ENCODE peak calls at places on chromosomes 1 and 21, in six cellular contexts. D is stomach, W is heart right ventricle, R is transverse colon, U is right lobe of liver, P is cardiac muscle cell. A is an unnamed sample.

GRCh38 chr1:25694591-25695007 is 78.0 kb downstream of the MAN1C1 start:
- DNase-seq in D (no peak), W (no peak), R (no peak), U (no peak), P (no peak), A (no peak)

GRCh38 chr1:214702561-214702960 is 99.6 kb downstream of the CENPF start:
- DNase-seq in D (no peak), W (no peak), R (no peak), U (no peak), P (no peak), A (no peak)

GRCh38 chr1:172960454-172961208 is 90.1 kb downstream of the TNFSF18 start:
- DNase-seq in D (peak; percentile 80), W (no peak), R (peak; percentile 49), U (peak; percentile 43), P (no peak), A (no peak)

GRCh38 chr1:203454986-203455471 is 20.6 kb upstream of the PRELP start:
- DNase-seq in D (no peak), W (no peak), R (no peak), U (no peak), P (no peak), A (no peak)

GRCh38 chr1:44867801-44868200 is 24.7 kb upstream of the PTCH2 start:
- DNase-seq in D (no peak), W (no peak), R (no peak), U (no peak), P (no peak), A (no peak)

GRCh38 chr1:205374205-205375078 is 17.7 kb upstream of the KLHDC8A start:
- DNase-seq in D (no peak), W (no peak), R (no peak), U (no peak), P (no peak), A (no peak)

GRCh38 chr1:86259390-86259789 is 102.8 kb upstream of the COL24A1 start:
- DNase-seq in D (no peak), W (no peak), R (no peak), U (no peak), P (no peak), A (no peak)

GRCh38 chr1:26999440-26999987 is 6.0 kb downstream of the TRNP1 start:
- DNase-seq in D (peak; percentile 58), W (peak; percentile 66), R (peak; percentile 66), U (no peak), P (peak; percentile 89), A (peak; percentile 12)

GRCh38 chr21:29737188-29737587 is 202.6 kb downstream of the GRIK1 start:
- DNase-seq in D (no peak), W (no peak), R (no peak), U (no peak), P (no peak), A (no peak)

GRCh38 chr1:107004421-107004820 is 52.1 kb upstream of the PRMT6 start:
- DNase-seq in D (no peak), W (no peak), R (no peak), U (no peak), P (no peak), A (no peak)

GRCh38 chr1:178530520-178530919 is 17.6 kb downstream of the TEX35 start:
- DNase-seq in D (no peak), W (no peak), R (no peak), U (no peak), P (no peak), A (no peak)

GRCh38 chr1:246724725-246725095 is 501 bp downstream of the SCCPDH start:
- DNase-seq in D (no peak), W (no peak), R (no peak), U (no peak), P (peak; percentile 18), A (peak; percentile 15)

GRCh38 chr1:7826363-7826762 is 26.5 kb downstream of the UTS2 start:
- DNase-seq in D (no peak), W (no peak), R (no peak), U (no peak), P (no peak), A (no peak)

GRCh38 chr1:39105841-39106765 is 80.0 kb downstream of the NDUFS5 start:
- DNase-seq in D (peak; percentile 60), W (peak; percentile 59), R (peak; percentile 50), U (peak; percentile 76), P (peak; percentile 59), A (peak; percentile 46)

GRCh38 chr21:31668651-31669491 is 9.4 kb downstream of the SOD1 start:
- DNase-seq in D (no peak), W (no peak), R (no peak), U (no peak), P (no peak), A (no peak)

GRCh38 chr1:65762081-65762862 is 30.4 kb upstream of the PDE4B start:
- DNase-seq in D (no peak), W (no peak), R (no peak), U (no peak), P (no peak), A (no peak)

GRCh38 chr1:225977937-225978748 is 21.0 kb downstream of the SDE2 start:
- DNase-seq in D (no peak), W (no peak), R (no peak), U (no peak), P (no peak), A (no peak)

DNA sequence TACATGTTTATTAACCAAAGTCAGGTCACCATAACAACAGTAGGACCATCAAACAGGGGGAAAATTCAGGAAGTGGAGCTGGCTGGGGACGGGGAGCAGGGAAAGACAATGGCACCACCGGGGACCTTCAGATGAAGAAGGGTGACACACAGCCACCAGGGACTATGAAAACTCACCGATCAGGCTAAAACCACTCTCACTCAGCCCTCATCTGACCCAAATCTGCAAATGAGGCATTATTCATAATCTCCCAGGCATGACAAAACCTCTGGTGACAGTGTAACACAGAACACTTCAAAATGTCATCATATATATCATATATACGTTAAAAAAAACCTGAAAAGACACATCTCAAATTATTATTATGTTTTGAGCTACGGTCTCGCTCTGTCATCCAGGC is 11.2 kb downstream of the MKNK1 start:
- DNase-seq in D (no peak), W (no peak), R (no peak), U (no peak), P (no peak), A (no peak)
- H3K4me3 ChIP-seq in D (no peak overlapping the region), W (no peak overlapping the region), R (no peak overlapping the region), U (no peak overlapping the region), P (no peak overlapping the region), A (no peak overlapping the region)

DNA sequence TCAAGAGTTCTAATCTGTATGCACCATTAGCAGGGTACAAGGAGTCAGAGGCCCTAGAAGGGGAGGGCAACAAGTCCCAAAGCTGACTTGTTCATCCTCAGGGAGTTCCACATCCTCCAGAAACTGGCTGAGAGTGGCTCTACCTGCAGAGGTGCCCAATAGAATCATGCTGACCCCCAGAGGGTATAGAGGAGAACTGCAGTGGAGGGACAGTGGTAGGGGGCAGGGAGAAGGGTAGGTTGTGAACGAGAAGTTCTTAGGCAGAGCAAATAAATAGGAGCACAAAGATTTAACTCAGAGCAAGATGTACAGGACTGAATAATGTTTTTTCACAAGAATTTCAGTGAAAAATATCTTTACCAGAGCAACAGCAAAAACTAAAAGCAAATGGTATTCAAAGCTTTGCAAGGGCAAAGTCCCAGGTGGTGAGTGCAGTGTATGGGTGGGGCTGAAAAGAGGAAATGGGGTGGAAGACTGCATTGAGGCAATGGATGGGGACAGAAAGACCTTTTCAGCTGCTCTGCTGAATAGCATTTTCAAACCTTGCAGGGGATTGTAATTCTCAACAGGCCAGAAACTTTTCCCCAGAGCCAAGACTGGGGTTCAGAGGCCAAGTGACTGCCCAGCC is 3.1 kb downstream of the FCRL2 start:
- DNase-seq in D (no peak), W (no peak), R (peak; percentile 67), U (no peak), P (peak; percentile 52), A (no peak)
- TF ChIP-seq CTCF in D (no peak), W (no peak), R (peak; percentile 46), U (peak; percentile 13), P (no peak), A (peak; percentile 9)

DNA sequence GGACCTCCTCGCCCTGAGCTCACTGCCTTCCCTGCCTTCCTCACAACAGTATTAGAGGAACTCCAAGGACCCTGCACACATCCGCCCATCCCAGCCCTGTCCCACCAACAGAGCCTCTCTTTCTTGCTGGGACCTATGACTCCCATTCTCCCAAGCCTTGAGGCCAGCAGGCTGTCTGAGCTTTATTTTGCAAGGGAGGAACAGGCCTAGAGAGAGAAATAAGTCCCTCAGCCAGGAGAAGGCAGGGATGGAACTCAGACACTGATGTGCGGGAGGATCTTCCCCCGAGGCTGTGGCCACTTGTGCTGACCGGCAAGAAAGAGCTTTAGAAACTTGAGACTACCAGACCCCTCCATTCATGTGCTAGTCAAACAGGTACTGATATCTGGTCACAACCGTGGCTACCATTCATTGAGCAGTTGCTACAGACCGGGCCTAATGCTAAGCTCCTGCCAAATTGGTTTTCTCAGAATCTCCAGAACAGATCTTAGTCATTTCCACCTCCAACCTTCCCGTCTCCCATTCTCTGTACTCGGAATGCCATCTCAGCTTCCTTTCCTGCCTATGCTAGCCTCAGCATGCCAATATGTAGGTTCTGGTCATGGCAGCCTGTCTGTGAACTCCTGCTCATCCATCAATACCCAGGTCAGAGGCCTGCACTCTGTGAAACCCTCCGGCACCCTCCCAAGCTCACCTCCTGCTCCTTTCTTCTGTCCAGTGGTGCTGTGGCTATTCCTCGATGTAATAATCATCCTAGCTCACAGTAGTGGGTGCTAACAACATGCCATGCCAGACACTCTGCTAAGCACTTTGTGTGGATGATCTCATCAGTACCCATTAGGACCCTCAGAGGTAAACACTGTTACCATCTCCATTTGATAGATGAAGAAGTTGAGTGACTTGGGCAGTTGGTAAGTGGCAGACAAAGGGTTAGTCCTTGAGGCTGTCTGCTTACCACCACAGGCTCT is 3.8 kb downstream of the TMEM54 start:
- DNase-seq in D (no peak), W (no peak), R (no peak), U (no peak), P (no peak), A (no peak)
- H3K9me3 ChIP-seq in D (no peaks in the 10 kb centered on the region), W (no peaks in the 10 kb centered on the region), R (no peaks in the 10 kb centered on the region), U (no peaks in the 10 kb centered on the region), P (no peaks in the 10 kb centered on the region), A (no peaks in the 10 kb centered on the region)

GRCh38 chr21:26965091-26965566 is 1.8 kb downstream of the ADAMTS5 start:
- DNase-seq in D (no peak), W (no peak), R (no peak), U (no peak), P (no peak), A (no peak)

GRCh38 chr21:26964379-26964778 is 2.5 kb downstream of the ADAMTS5 start:
- DNase-seq in D (peak; percentile 28), W (peak; percentile 62), R (peak; percentile 35), U (no peak), P (no peak), A (no peak)

GRCh38 chr21:26966978-26967913 is at the start of gene ADAMTS5:
- DNase-seq in D (peak; percentile 25), W (peak; percentile 55), R (peak; percentile 15), U (peak; percentile 42), P (peak; percentile 58), A (peak; percentile 64)

GRCh38 chr21:26965567-26966359 is 1.1 kb downstream of the ADAMTS5 start:
- DNase-seq in D (peak; percentile 25), W (peak; percentile 55), R (peak; percentile 21), U (peak; percentile 38), P (peak; percentile 56), A (peak; percentile 71)

DNA sequence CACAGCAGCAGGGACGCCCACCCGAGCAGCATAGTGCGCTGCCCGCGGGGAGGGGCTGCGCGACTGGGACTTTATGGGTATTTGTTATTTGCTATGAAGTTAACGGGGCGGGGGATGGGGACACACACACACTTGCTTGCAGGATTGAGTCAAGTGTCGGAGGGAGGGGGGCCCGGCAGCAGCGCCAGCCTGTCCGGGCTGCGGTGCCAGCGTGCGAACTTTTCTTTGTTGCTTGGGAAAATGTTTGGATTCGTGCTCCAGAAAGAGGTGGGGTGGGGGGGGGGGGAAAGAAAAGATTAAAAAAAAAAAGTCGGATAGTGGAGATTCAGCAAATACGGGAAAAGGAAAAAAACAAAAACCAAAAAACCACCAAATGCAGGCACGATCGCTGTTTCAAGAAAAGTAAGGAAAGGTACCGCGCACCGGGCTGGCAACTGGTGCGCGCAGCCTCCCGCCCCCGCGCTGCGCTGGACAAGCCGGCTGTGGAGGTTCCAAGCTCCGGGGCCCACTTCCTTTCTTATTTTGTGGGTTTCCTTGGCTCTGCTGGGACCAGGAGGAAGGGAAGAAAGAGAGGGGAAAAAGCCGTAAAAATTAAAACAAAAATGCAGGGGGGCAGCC is 419 bp downstream of the ADAMTS5 start:
- DNase-seq in D (no peak), W (no peak), R (no peak), U (peak; percentile 19), P (peak; percentile 52), A (peak; percentile 20)
- H3K4me3 ChIP-seq in D (peak overlapping the region; percentile 60), W (peak overlapping the region; percentile 53), R (peak overlapping the region; percentile 36), U (peak overlapping the region; percentile 40), P (peak overlapping the region; percentile 60), A (peak overlapping the region; percentile 88)